ENCODE peak calls at places on chromosomes 4 and X, in four cellular contexts. M is cardiac muscle cell, S is right lobe of liver, T is psoas muscle. G is an unnamed sample.

GRCh38 chr4:103032575-103032974 is 13.1 kb upstream of the SLC9B1 start:
- DNase-seq in M (peak), S (no peak), T (no peak), G (no peak)

GRCh38 chr4:151248519-151248918 is 28.4 kb upstream of the PRSS48 start:
- DNase-seq in S (peak), T (no peak), M (no peak), G (no peak)

GRCh38 chr4:151745727-151746231 is 15.0 kb downstream of the GATB start:
- DNase-seq in M (peak), S (no peak), T (no peak), G (no peak)

GRCh38 chr4:98026362-98026761 is 116.9 kb downstream of the STPG2 start:
- DNase-seq in M (no peak), T (no peak), S (no peak), G (no peak)

GRCh38 chr4:173167793-173168395 is 717 bp upstream of the GALNT7 start:
- DNase-seq in M (peak), T (no peak), S (peak), G (peak)

GRCh38 chrX:45172890-45173289 is 27.8 kb downstream of the DIPK2B start:
- DNase-seq in M (peak), S (no peak), T (no peak), G (no peak)

GRCh38 chr4:114180481-114180880 is 201.0 kb upstream of the ARSJ start:
- DNase-seq in M (peak), S (no peak), T (no peak), G (peak)

GRCh38 chr4:87026795-87027495 is 92.1 kb downstream of the AFF1 start:
- DNase-seq in S (no peak), M (no peak), T (no peak), G (no peak)

GRCh38 chr4:77002321-77002720 is 52.8 kb downstream of the SEPTIN11 start:
- DNase-seq in M (no peak), T (no peak), S (no peak), G (no peak)

GRCh38 chrX:15745179-15745578 is 7.1 kb downstream of the CA5B start:
- DNase-seq in M (peak), T (no peak), S (no peak), G (no peak)

GRCh38 chrX:123756320-123756719 is 23.5 kb upstream of the THOC2 start:
- DNase-seq in T (no peak), S (no peak), M (peak), G (no peak)

GRCh38 chr4:184284336-184284690 is 66.6 kb upstream of the ENPP6 start:
- DNase-seq in S (no peak), M (no peak), T (no peak), G (no peak)

DNA sequence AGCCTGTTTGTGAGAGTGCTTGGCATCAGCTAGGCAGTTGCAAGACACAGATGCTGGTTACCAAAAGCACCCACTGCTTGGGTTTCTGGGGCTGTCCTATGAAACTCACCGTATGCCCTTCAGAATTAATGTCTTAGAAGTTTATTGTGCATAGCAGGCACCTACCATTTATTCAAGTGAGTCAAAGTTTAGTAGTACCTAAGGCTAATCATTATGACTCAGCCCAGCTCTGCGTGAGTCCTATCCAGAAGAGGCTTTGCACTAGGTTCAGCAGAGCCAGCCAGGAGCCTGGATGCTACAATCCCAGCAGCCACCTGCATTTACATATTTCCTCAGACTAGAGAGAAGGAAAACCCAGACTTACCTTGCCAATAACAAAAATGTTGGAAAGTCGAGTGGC is 4.2 kb downstream of the RPS4X start:
- DNase-seq in T (no peak), M (no peak), S (no peak), G (no peak)
- H3K27ac ChIP-seq in T (no peak), M (no peak), S (no peak), G (no peak)

GRCh38 chr4:139651282-139652194 is 14.1 kb upstream of the MGST2 start:
- DNase-seq in M (peak), T (peak), S (peak), G (peak)
- H3K27ac ChIP-seq in M (no peak), T (no peak), S (no peak), G (no peak)

GRCh38 chrX:134502686-134503085 is 42.7 kb downstream of the HPRT1 start:
- DNase-seq in T (no peak), M (no peak), S (no peak), G (no peak)
- H3K27ac ChIP-seq in T (no peak), M (no peak), S (no peak), G (no peak)

DNA sequence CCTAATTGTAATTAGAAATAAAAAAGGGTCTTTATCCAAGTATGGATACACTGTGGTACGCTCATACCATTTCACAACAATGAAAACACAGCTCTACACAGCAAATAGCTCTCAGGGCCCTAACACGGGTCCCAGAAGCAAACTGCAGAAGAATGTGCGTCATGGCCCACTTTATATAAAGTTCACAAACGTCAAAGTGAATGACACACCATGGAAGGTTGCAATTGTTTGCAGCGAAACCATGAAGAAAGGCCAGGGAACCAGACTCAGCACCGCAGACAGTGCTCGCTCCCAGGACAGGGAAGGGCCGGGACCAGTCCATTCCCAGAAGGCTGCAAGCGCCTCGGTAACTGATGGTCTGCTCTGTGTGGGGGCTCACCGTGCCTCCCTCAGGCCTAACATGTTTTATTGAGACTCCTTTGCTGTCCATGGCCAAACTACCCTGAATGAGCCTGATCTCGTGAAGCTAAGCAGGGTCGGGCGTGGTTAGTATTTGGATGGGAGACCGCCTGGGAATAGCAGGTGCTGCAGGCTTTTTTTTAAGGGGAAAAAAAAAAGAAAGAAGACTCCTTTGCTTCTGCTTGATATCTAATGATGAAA is 47.8 kb downstream of the ACOX3 start:
- DNase-seq in M (no peak), S (no peak), T (no peak), G (no peak)
- H3K27ac ChIP-seq in M (no peak), S (no peak), T (peak), G (peak)

GRCh38 chr4:37991623-37992410 is 31.6 kb downstream of the PTTG2 start:
- DNase-seq in M (no peak), S (no peak), T (no peak), G (no peak)
- H3K27ac ChIP-seq in M (peak), S (no peak), T (no peak), G (no peak)

DNA sequence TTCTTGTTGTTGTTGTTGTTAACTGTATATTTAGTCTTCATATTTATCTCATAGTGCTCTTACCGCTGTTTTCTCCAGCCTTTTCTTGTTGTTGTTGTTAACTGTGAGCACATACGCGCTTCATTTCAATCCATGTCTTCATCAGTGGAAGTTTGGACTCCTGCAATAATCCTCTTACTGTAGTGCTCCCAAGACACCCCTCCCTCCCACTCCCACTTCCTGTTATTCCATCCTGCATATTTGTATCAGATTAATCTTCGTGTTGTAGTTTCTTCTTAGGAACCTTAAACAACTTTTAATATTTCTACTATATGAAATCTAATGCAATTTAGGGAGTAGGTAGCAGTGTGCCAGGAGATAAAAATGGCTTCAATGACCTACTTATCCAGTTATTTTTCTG is 674.8 kb downstream of the RAPGEF2 start:
- DNase-seq in S (no peak), M (no peak), T (no peak), G (no peak)
- H3K27ac ChIP-seq in S (no peak), M (no peak), T (no peak), G (no peak)

DNA sequence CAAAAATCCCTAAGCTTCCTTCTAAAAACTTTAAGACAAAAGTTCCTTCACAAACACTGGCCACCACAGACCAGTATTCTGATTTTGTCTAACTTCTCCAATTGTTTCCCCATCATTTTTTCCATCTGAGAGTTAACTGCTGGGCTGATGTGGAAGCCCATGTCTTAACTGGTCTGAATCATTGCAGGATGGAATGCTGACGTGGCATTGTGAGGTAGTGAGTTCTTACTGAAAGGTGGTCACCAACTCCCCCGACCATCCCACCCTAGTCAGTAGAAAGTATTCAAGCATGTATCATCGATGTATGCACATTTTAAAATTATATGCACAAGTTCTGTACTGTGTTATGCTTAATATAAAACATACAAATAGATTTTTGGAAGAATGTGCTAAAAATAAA is 99.1 kb upstream of the SMIM10 start:
- DNase-seq in S (no peak), T (no peak), M (no peak), G (no peak)
- H3K27ac ChIP-seq in S (no peak), T (no peak), M (no peak), G (no peak)

GRCh38 chr4:52592287-52592686 is 66.8 kb downstream of the USP46 start:
- DNase-seq in T (no peak), M (no peak), S (no peak), G (no peak)

GRCh38 chr4:52588097-52588496 is 71.0 kb downstream of the USP46 start:
- DNase-seq in M (peak), S (no peak), T (no peak), G (no peak)

GRCh38 chr4:52586069-52586468 is 73.0 kb downstream of the USP46 start:
- DNase-seq in M (no peak), T (no peak), S (no peak), G (no peak)

GRCh38 chr4:52585379-52585778 is 73.7 kb downstream of the USP46 start:
- DNase-seq in S (no peak), M (no peak), T (no peak), G (no peak)

DNA sequence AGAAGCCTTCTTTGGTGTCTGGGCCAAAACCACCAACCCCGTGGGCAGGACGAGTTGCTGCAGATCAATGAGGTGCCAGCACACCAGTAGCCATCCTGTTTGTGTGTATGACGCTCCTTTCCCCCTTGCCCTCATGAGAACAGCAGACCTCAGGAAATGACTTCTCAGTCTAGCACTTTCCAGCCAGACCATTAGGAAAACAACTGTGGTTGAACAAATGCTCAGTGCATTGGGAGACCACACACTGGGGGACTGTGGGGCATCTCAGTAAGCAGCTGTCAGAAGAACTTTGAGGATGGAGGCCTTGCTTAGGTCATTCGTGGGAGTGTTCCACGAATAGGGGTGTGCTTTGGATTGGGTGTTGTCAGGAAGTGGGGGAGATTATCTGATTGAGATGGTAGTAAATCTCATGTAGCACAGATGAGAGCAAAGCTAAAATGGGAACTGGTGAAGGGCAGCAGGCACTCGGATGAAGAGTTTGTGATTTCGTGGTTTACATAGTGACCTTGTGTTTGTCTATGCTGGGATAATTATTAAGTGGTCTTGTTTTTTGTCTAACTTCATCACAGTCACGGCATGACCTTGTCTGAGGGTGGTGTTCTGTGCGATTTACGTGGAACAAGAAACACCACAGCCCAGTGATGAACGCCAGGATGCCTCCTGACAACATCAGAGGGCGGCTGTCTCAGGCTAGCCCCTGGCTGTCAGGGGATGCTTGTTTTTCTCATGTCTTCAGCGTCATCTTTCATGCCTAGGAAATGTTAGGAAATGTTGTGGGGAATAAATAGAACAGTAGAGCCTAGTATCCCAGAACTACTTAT is 70.1 kb downstream of the USP46 start:
- DNase-seq in S (no peak), M (peak), T (no peak), G (peak)
- H3K27ac ChIP-seq in S (no peak), M (no peak), T (no peak), G (peak)